ENCODE peak calls at places on chromosomes 7 and 10, in five cellular contexts. X, F, E, M and J are unnamed samples.

GRCh38 chr7:100942038-100942774 is 7.1 kb upstream of the MUC3A start:
- DNase-seq in F (no peak), E (peak; percentile 70), M (no peak), X (no peak), J (no peak)

GRCh38 chr10:43284341-43284910 is 17.6 kb upstream of the RASGEF1A start:
- DNase-seq in M (no peak), E (no peak), F (peak; percentile 51), X (no peak), J (no peak)

GRCh38 chr10:89233033-89233432 is 18.5 kb downstream of the LIPA start:
- DNase-seq in X (no peak), M (no peak), F (no peak), E (no peak), J (no peak)

GRCh38 chr7:115153770-115154468 is 232.0 kb downstream of the MDFIC start:
- DNase-seq in E (no peak), M (no peak), X (no peak), F (no peak), J (no peak)

GRCh38 chr7:138919912-138920311 is 61.3 kb downstream of the KIAA1549 start:
- DNase-seq in M (no peak), X (peak; percentile 34), E (no peak), F (no peak), J (no peak)

GRCh38 chr7:105336009-105336408 is 52.7 kb downstream of the SRPK2 start:
- DNase-seq in E (no peak), F (peak; percentile 52), X (no peak), M (no peak), J (no peak)

GRCh38 chr10:122984708-122985107 is 4.5 kb downstream of the PSTK start:
- DNase-seq in E (no peak), X (no peak), M (no peak), F (no peak), J (no peak)

GRCh38 chr10:80509403-80510161 is 28.1 kb upstream of the SH2D4B start:
- DNase-seq in X (peak; percentile 70), F (no peak), M (no peak), E (no peak), J (no peak)

GRCh38 chr10:21161647-21162046 is 264.5 kb upstream of the NEBL start:
- DNase-seq in M (no peak), F (no peak), E (no peak), X (no peak), J (no peak)

GRCh38 chr7:133784421-133785045 is 342.6 kb upstream of the LRGUK start:
- DNase-seq in E (no peak), M (no peak), F (no peak), X (no peak), J (no peak)

GRCh38 chr10:116849271-116850057 is at the start of gene ENO4:
- DNase-seq in E (peak; percentile 80), F (no peak), M (peak; percentile 1), X (peak; percentile 91), J (no peak)

GRCh38 chr7:134995239-134996096 is 9.2 kb downstream of the AGBL3 start:
- DNase-seq in X (no peak), E (no peak), F (no peak), M (peak; percentile 11), J (peak; percentile 53)

DNA sequence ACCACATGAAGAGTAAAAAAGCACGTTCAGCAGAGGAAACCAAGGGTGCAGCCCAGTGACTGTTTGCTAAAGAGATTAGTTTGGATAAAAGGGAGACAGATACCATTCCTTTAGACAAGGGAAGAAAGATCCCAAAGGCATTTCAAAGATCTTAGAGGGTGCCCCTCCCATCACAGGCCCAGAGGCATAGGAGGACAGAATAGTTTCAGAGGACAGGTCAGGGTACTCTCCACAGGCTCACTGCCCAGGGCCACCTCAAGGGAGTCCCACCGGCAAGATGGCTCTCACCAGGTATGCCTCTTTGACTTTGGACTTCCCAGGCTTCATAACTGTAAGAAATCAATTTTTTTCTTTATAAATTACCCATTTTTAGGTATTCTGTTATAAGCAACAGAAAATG is 4.7 kb upstream of the TCTN3 start:
- DNase-seq in M (no peak), E (no peak), F (no peak), X (no peak), J (no peak)
- H3K27ac ChIP-seq in M (no peak overlapping the region), E (no peak overlapping the region), F (no peak overlapping the region), X (no peak overlapping the region), J (no peak overlapping the region)

DNA sequence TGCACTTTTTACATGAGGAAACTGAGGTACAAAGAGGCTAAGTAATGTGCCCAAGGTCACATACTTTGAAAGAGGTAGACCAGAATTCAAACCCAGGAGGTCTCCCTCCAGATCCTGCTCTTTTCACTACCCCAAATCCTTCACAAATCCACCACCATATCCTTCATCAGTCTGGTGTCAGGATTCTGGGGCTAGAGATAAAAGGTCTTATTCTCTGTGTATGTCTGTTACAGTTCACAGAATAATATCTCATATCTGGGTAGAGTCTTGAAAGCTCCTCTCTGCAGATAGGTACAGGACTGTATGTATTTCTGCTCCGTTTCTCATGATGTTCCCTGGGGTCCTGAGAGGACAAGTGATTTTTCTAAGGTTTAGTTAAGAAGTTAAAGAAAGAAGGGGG is 4.9 kb downstream of the PIK3CG start:
- DNase-seq in F (peak; percentile 75), X (no peak), E (no peak), M (no peak), J (no peak)
- H3K4me1 ChIP-seq in F (peaks cover 75% of the 10 kb centered on the region), X (no peaks in the 10 kb centered on the region), E (no peaks in the 10 kb centered on the region), M (peaks cover 59% of the 10 kb centered on the region), J (peaks cover 58% of the 10 kb centered on the region)

GRCh38 chr7:12814107-12814506 is 126.7 kb downstream of the ARL4A start:
- DNase-seq in F (no peak), X (no peak), E (no peak), M (no peak), J (no peak)
- H3K4me3 ChIP-seq in F (no peak overlapping the region), X (no peak overlapping the region), E (no peak overlapping the region), M (no peak overlapping the region), J (no peak overlapping the region)

GRCh38 chr10:102312683-102313082 is 67.4 kb downstream of the GBF1 start:
- DNase-seq in E (no peak), M (no peak), F (no peak), X (no peak), J (no peak)
- H3K27ac ChIP-seq in E (no peak overlapping the region), M (no peak overlapping the region), F (no peak overlapping the region), X (no peak overlapping the region), J (no peak overlapping the region)

DNA sequence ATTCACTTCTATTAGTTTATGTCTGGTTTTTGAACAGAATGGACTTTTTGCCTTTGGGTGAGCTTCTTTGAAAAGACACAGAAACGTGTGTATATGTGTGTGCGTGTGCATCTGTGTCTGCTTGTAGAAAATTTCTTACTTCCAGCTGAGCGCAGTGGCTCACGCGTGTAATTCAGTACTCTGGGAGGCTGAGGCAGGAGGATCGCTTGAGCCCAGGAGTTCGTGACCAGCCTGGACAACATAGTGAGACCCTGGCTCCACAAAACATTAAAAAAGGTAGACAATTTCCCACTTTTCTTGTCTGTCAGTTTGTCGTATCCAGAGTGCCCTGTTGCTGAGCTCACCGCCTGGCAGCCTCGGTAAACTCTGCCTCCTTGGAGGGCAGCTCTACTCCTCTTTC is 25.4 kb downstream of the PPP2R2D start:
- DNase-seq in F (no peak), E (no peak), M (no peak), X (no peak), J (no peak)
- H3K4me1 ChIP-seq in F (no peaks in the 10 kb centered on the region), E (no peaks in the 10 kb centered on the region), M (peaks cover 49% of the 10 kb centered on the region), X (peaks cover 1% of the 10 kb centered on the region), J (peaks cover 45% of the 10 kb centered on the region)

DNA sequence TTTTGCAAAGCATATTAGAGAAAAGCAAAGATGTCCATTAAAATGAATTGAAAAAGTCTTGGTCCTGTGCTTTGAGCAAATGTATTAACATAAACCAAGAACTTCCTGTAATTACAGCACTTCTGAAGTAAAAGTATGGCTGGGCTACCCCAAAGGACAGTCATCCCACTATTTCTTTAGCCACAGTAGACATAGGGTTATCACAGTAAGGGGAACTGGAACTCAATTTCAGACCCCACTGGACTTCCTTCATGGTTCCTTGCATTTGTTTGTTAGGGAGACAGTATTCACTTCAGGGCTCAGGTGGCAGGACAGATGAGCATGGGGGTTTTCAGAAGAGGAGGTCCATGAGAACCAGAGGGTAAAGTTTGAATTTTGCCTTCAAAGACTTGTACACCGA is 203.1 kb upstream of the PDE1C start:
- DNase-seq in M (no peak), F (no peak), X (no peak), E (no peak), J (no peak)
- H3K4me3 ChIP-seq in M (no peak overlapping the region), F (no peak overlapping the region), X (no peak overlapping the region), E (no peak overlapping the region), J (no peak overlapping the region)

GRCh38 chr10:4825456-4825867 is 545 bp upstream of the AKR1E2 start:
- DNase-seq in F (no peak), M (no peak), E (no peak), X (no peak), J (no peak)

GRCh38 chr10:4828005-4828404 is 2.0 kb downstream of the AKR1E2 start:
- DNase-seq in M (no peak), E (no peak), X (peak; percentile 20), F (no peak), J (no peak)

GRCh38 chr10:4825868-4826787 is at the start of gene AKR1E2:
- DNase-seq in F (no peak), M (peak; percentile 82), E (peak; percentile 84), X (peak; percentile 98), J (peak; percentile 79)

GRCh38 chr10:4824791-4825310 is 1.2 kb upstream of the AKR1E2 start:
- DNase-seq in M (no peak), E (no peak), X (no peak), F (no peak), J (no peak)

DNA sequence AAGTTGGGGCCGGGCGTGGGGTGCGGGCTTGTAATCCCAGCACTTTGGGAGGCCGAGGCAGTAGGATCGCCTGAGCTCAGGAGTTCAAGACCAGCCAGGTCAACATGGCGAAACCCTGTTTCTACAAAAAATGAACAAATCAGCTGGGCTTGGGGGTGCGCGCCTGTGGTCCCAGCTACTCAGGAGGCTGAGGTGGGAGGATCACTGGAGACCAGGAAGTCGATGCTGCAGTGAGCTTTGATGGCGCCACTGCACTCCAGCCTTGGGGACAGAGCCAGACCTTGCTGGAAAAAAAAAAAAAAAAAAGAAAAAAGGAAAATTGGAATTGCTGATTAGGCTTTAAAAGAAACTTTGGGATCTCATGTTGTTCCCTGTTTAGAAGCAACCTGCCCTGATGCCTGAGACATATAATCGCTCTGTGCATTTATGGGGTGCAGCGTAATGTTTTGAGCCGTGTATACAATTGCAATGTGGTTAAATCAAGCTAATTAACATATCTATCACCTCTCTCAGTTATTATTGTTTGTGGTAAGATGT is 849 bp downstream of the AKR1E2 start:
- DNase-seq in E (no peak), M (no peak), F (no peak), X (no peak), J (no peak)
- H3K27ac ChIP-seq in E (peak overlapping the region; percentile 93), M (peak overlapping the region; percentile 32), F (no peak overlapping the region), X (peak overlapping the region; percentile 94), J (peak overlapping the region; percentile 26)

GRCh38 chr7:127946081-127946480 is 85.2 kb downstream of the LRRC4 start:
- DNase-seq in F (no peak), X (no peak), E (no peak), M (no peak), J (no peak)
- H3K4me1 ChIP-seq in F (peaks cover 73% of the 10 kb centered on the region), X (no peaks in the 10 kb centered on the region), E (no peaks in the 10 kb centered on the region), M (no peaks in the 10 kb centered on the region), J (no peaks in the 10 kb centered on the region)

DNA sequence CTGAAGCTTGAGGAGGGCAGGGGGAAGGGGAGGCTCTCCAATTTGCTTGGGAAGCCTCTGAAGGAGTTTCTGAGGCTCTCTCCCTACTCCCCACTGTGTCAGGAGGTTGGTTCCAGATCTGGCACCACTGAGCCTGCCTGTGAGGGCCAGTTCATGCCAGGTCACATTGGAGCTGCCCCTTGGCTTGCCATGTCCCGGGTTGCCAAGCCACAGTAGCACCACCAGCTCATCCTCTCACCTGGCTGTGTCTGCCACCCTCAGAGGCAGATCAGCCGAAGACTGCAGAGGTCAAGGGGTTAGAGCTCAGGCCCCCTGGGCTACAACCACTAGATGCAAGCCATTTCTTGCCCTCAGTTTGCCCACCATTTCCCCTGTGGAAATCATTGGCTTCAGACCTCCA is 3.1 kb downstream of the C10orf71 start:
- DNase-seq in X (no peak), M (no peak), E (no peak), F (no peak), J (no peak)
- H3K4me3 ChIP-seq in X (no peak overlapping the region), M (no peak overlapping the region), E (no peak overlapping the region), F (no peak overlapping the region), J (no peak overlapping the region)